ENCODE peak calls at places on chromosomes 3 and 15, in six cellular contexts. One of them, this sample, is unnamed.
A peak's percentile ranks its signal among the peaks of the same experiment; 100 is the strongest.

GRCh38 chr15:39247574-39247973 is 333.3 kb upstream of the THBS1 start:
- DNase-seq in tibial artery: no peak
- DNase-seq in breast epithelium: no peak
- DNase-seq in endodermal cell: no peak
- DNase-seq in A549: no peak
- DNase-seq in vagina: no peak
- DNase-seq in this sample: no peak

GRCh38 chr3:45553469-45553974 is 41.0 kb upstream of the LIMD1 start:
- DNase-seq in vagina: no peak
- DNase-seq in breast epithelium: no peak
- DNase-seq in endodermal cell: peak; percentile 62
- DNase-seq in tibial artery: peak; percentile 68
- DNase-seq in A549: no peak
- DNase-seq in this sample: no peak

GRCh38 chr3:73848173-73848751 is 223.5 kb upstream of the PDZRN3 start:
- DNase-seq in endodermal cell: no peak
- DNase-seq in vagina: no peak
- DNase-seq in breast epithelium: no peak
- DNase-seq in tibial artery: no peak
- DNase-seq in A549: peak; percentile 12
- DNase-seq in this sample: no peak

GRCh38 chr3:133895208-133896001 is at the start of gene RAB6B:
- DNase-seq in tibial artery: no peak
- DNase-seq in breast epithelium: no peak
- DNase-seq in endodermal cell: peak; percentile 83
- DNase-seq in vagina: peak; percentile 67
- DNase-seq in A549: no peak
- DNase-seq in this sample: peak; percentile 82

GRCh38 chr15:31393441-31394091 is 66.9 kb downstream of the KLF13 start:
- DNase-seq in A549: no peak
- DNase-seq in endodermal cell: peak; percentile 58
- DNase-seq in breast epithelium: no peak
- DNase-seq in tibial artery: no peak
- DNase-seq in vagina: no peak
- DNase-seq in this sample: no peak

GRCh38 chr15:58410353-58410752 is 21.4 kb upstream of the LIPC start:
- DNase-seq in A549: no peak
- DNase-seq in endodermal cell: no peak
- DNase-seq in vagina: no peak
- DNase-seq in breast epithelium: no peak
- DNase-seq in tibial artery: peak; percentile 39
- DNase-seq in this sample: peak; percentile 34

GRCh38 chr3:160678447-160678846 is 1.5 kb downstream of the ARL14 start:
- DNase-seq in A549: peak; percentile 11
- DNase-seq in breast epithelium: no peak
- DNase-seq in tibial artery: no peak
- DNase-seq in vagina: no peak
- DNase-seq in endodermal cell: no peak
- DNase-seq in this sample: no peak

GRCh38 chr15:54289590-54290136 is 311.4 kb downstream of the UNC13C start:
- DNase-seq in breast epithelium: no peak
- DNase-seq in vagina: no peak
- DNase-seq in A549: no peak
- DNase-seq in endodermal cell: no peak
- DNase-seq in tibial artery: no peak
- DNase-seq in this sample: no peak

GRCh38 chr3:106530367-106530766 is 661.6 kb upstream of the CBLB start:
- DNase-seq in vagina: no peak
- DNase-seq in tibial artery: no peak
- DNase-seq in breast epithelium: no peak
- DNase-seq in A549: no peak
- DNase-seq in endodermal cell: no peak
- DNase-seq in this sample: no peak

GRCh38 chr15:58522391-58522790 is 90.6 kb downstream of the LIPC start:
- DNase-seq in endodermal cell: no peak
- DNase-seq in A549: no peak
- DNase-seq in breast epithelium: no peak
- DNase-seq in tibial artery: no peak
- DNase-seq in vagina: no peak
- DNase-seq in this sample: peak; percentile 82

GRCh38 chr3:128775241-128775640 is 49.3 kb downstream of the RAB7A start:
- DNase-seq in vagina: no peak
- DNase-seq in tibial artery: no peak
- DNase-seq in endodermal cell: no peak
- DNase-seq in A549: no peak
- DNase-seq in breast epithelium: no peak
- DNase-seq in this sample: no peak

GRCh38 chr15:59991919-59992318 is 12.2 kb upstream of the FOXB1 start:
- DNase-seq in tibial artery: no peak
- DNase-seq in endodermal cell: no peak
- DNase-seq in breast epithelium: no peak
- DNase-seq in vagina: no peak
- DNase-seq in A549: no peak
- DNase-seq in this sample: no peak

GRCh38 chr15:69782809-69783208 is 314.9 kb downstream of the TLE3 start:
- DNase-seq in endodermal cell: no peak
- DNase-seq in A549: no peak
- DNase-seq in tibial artery: no peak
- DNase-seq in breast epithelium: no peak
- DNase-seq in vagina: peak; percentile 14
- DNase-seq in this sample: no peak

GRCh38 chr15:42921049-42921731 is 612 bp upstream of the TTBK2 start:
- DNase-seq in endodermal cell: no peak
- DNase-seq in vagina: no peak
- DNase-seq in A549: no peak
- DNase-seq in tibial artery: peak; percentile 40
- DNase-seq in breast epithelium: no peak
- DNase-seq in this sample: peak; percentile 52

GRCh38 chr3:131009698-131010097 is 16.9 kb downstream of the ASTE1 start:
- DNase-seq in endodermal cell: no peak
- DNase-seq in A549: no peak
- DNase-seq in breast epithelium: no peak
- DNase-seq in tibial artery: no peak
- DNase-seq in vagina: no peak
- DNase-seq in this sample: no peak

GRCh38 chr15:75921732-75922703 is 18.3 kb downstream of the FBXO22 start:
- DNase-seq in tibial artery: peak; percentile 44
- DNase-seq in breast epithelium: no peak
- DNase-seq in endodermal cell: peak; percentile 74
- DNase-seq in vagina: no peak
- DNase-seq in A549: peak; percentile 71
- DNase-seq in this sample: no peak

GRCh38 chr3:21752749-21753347 is 1.8 kb upstream of the ZNF385D start:
- DNase-seq in A549: peak; percentile 30
- DNase-seq in tibial artery: peak; percentile 26
- DNase-seq in breast epithelium: no peak
- DNase-seq in endodermal cell: no peak
- DNase-seq in vagina: no peak
- DNase-seq in this sample: no peak

GRCh38 chr15:85047271-85047948 is 65.8 kb downstream of the PDE8A start:
- DNase-seq in tibial artery: no peak
- DNase-seq in vagina: no peak
- DNase-seq in breast epithelium: no peak
- DNase-seq in A549: peak; percentile 99
- DNase-seq in endodermal cell: no peak
- DNase-seq in this sample: no peak

GRCh38 chr3:161695811-161696210 is 199.2 kb downstream of the OTOL1 start:
- DNase-seq in breast epithelium: no peak
- DNase-seq in A549: no peak
- DNase-seq in endodermal cell: no peak
- DNase-seq in tibial artery: no peak
- DNase-seq in vagina: no peak
- DNase-seq in this sample: no peak

GRCh38 chr3:96319176-96319575 is 495.2 kb upstream of the EPHA6 start:
- DNase-seq in endodermal cell: no peak
- DNase-seq in breast epithelium: no peak
- DNase-seq in A549: no peak
- DNase-seq in vagina: no peak
- DNase-seq in tibial artery: no peak
- DNase-seq in this sample: no peak

GRCh38 chr3:52039846-52040245 is 16.5 kb downstream of the DUSP7 start:
- DNase-seq in A549: no peak
- DNase-seq in endodermal cell: no peak
- DNase-seq in vagina: no peak
- DNase-seq in breast epithelium: peak; percentile 81
- DNase-seq in tibial artery: peak; percentile 67
- DNase-seq in this sample: peak; percentile 96

GRCh38 chr15:91268510-91268909 is 168.5 kb downstream of the SV2B start:
- DNase-seq in vagina: no peak
- DNase-seq in breast epithelium: no peak
- DNase-seq in tibial artery: no peak
- DNase-seq in endodermal cell: peak; percentile 81
- DNase-seq in A549: peak; percentile 49
- DNase-seq in this sample: no peak

GRCh38 chr3:25945836-25946235 is 155.9 kb downstream of the OXSM start:
- DNase-seq in vagina: no peak
- DNase-seq in breast epithelium: no peak
- DNase-seq in endodermal cell: no peak
- DNase-seq in tibial artery: no peak
- DNase-seq in A549: no peak
- DNase-seq in this sample: no peak
- H3K27ac ChIP-seq in vagina: no peak overlapping the region
- H3K27ac ChIP-seq in breast epithelium: no peak overlapping the region
- H3K27ac ChIP-seq in endodermal cell: no peak overlapping the region
- H3K27ac ChIP-seq in tibial artery: no peak overlapping the region
- H3K27ac ChIP-seq in A549: no peak overlapping the region
- H3K27ac ChIP-seq in this sample: no peak overlapping the region

DNA sequence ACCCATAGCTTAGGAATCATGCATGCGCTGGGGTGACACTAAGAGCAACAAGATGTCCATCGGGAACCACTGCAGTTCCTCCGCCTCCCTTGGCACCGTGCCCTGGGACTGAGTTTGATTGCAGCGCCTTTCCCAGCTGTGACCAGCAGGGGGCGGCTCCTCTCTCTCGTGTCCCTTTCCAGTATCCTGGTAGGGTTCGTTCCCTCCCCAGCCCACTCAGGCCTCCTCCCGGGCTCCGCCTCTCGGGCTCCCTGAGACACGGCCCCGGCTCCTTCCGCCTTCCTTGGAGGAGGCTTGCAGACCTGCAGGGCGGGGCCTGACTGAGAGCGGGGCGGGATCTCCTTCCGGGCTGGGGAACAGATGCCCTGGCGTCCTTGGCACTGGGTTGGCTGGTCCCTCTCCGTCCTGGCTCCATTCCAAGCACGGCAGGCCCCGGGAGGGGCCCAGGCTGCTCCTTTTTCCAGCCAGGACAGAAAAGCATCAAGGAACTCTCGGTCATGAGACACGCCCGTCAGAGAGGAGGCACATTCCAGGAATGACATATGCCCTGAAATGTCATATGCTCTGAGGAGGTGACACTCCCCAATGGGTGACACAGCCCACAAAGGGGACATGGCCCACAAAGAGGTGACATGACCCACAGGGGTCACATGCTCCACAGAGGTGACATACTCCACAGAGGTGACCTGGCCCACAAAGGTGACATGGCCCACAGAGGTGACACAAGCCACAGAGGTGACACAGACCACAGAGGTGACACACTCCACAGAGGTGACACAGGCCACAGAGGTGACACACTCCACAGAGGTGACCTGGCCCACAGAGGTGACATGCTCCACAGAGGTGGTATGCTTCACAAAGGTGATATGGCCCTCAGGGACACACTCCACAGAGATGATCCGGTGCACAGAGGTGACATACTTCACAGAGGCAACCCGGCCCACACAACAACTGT is 79.0 kb downstream of the ABHD5 start:
- DNase-seq in breast epithelium: peak; percentile 96
- DNase-seq in vagina: no peak
- DNase-seq in A549: peak; percentile 97
- DNase-seq in tibial artery: peak; percentile 99
- DNase-seq in endodermal cell: peak; percentile 100
- DNase-seq in this sample: peak; percentile 93
- H3K4me3 ChIP-seq in breast epithelium: peak overlapping the region; percentile 26
- H3K4me3 ChIP-seq in vagina: peak overlapping the region; percentile 11
- H3K4me3 ChIP-seq in A549: peak overlapping the region; percentile 30
- H3K4me3 ChIP-seq in tibial artery: peak overlapping the region; percentile 44
- H3K4me3 ChIP-seq in endodermal cell: no peak overlapping the region
- H3K4me3 ChIP-seq in this sample: peak overlapping the region; percentile 22

GRCh38 chr15:35910227-35910626 is 364.3 kb upstream of the DPH6 start:
- DNase-seq in vagina: no peak
- DNase-seq in A549: no peak
- DNase-seq in tibial artery: no peak
- DNase-seq in endodermal cell: no peak
- DNase-seq in breast epithelium: no peak
- DNase-seq in this sample: no peak

GRCh38 chr15:35914573-35914972 is 368.6 kb upstream of the DPH6 start:
- DNase-seq in vagina: no peak
- DNase-seq in endodermal cell: no peak
- DNase-seq in tibial artery: no peak
- DNase-seq in A549: no peak
- DNase-seq in breast epithelium: no peak
- DNase-seq in this sample: no peak

GRCh38 chr15:35911052-35911780 is 365.3 kb upstream of the DPH6 start:
- DNase-seq in A549: no peak
- DNase-seq in breast epithelium: no peak
- DNase-seq in vagina: no peak
- DNase-seq in endodermal cell: no peak
- DNase-seq in tibial artery: no peak
- DNase-seq in this sample: no peak

GRCh38 chr15:35909414-35909813 is 363.4 kb upstream of the DPH6 start:
- DNase-seq in A549: no peak
- DNase-seq in endodermal cell: no peak
- DNase-seq in breast epithelium: no peak
- DNase-seq in vagina: no peak
- DNase-seq in tibial artery: no peak
- DNase-seq in this sample: no peak

DNA sequence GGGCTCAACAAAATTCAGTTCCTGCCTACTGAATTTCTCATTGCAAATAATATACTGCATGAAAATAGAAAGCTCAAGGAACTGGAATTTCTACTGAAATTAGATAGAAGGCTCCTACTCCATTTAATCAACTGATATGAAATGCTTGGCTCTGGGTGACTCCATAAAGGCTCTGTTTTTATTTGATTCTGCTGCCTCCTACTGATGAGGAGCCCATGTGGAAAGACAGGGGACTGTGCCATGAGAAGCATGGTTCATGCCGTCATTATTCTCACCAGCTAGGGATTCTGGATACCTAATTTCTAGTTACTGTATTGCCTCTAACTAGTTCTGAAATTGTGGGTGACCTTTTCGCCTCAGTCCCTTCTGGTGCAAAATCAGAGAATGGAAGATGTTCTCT is 366.2 kb upstream of the DPH6 start:
- DNase-seq in tibial artery: no peak
- DNase-seq in endodermal cell: no peak
- DNase-seq in A549: no peak
- DNase-seq in breast epithelium: no peak
- DNase-seq in vagina: no peak
- DNase-seq in this sample: no peak
- TF ChIP-seq CTCF in tibial artery: no peak
- TF ChIP-seq CTCF in endodermal cell: peak; percentile 42
- TF ChIP-seq CTCF in A549: no peak
- TF ChIP-seq CTCF in breast epithelium: no peak
- TF ChIP-seq CTCF in vagina: no peak
- TF ChIP-seq CTCF in this sample: no peak

DNA sequence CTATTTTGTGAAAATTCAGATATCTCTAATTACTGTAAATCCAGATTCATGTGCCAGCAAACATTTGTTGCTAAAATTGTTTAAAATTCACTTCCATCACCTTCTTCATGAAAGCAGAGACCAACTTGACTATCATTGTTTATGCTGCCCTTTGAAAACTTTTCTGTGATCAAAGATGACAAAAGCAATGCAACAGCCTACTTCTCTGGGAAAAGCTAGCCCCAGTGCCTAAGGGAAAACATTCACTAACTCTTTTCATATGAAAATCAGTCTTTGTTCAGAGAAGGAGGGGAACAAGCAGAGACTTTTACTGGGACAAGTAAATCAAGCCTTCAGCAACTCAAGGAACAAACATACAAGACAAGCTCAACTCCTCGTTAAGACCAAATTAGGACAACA is 177.9 kb upstream of the P2RY1 start:
- DNase-seq in breast epithelium: no peak
- DNase-seq in vagina: no peak
- DNase-seq in A549: no peak
- DNase-seq in endodermal cell: no peak
- DNase-seq in tibial artery: no peak
- DNase-seq in this sample: no peak
- H3K27ac ChIP-seq in breast epithelium: no peak overlapping the region
- H3K27ac ChIP-seq in vagina: no peak overlapping the region
- H3K27ac ChIP-seq in A549: no peak overlapping the region
- H3K27ac ChIP-seq in endodermal cell: peak overlapping the region; percentile 94
- H3K27ac ChIP-seq in tibial artery: no peak overlapping the region
- H3K27ac ChIP-seq in this sample: peak overlapping the region; percentile 3